ENCODE peak calls at places on chromosome 20, in ten cellular contexts. One of them, this sample, is unnamed.
A peak's percentile ranks its signal among the peaks of the same experiment; 100 is the strongest.

GRCh38 chr20:44495257-44495656 is 19.6 kb downstream of the TTPAL start:
- DNase-seq in bronchial epithelial cell: peak; percentile 94
- DNase-seq in psoas muscle: no peak
- DNase-seq in body of pancreas: no peak
- DNase-seq in CD4-positive, CD25-positive, alpha-beta regulatory T cell: no peak
- DNase-seq in uterus: no peak
- DNase-seq in endodermal cell: no peak
- DNase-seq in transverse colon: no peak
- DNase-seq in mammary epithelial cell: peak; percentile 89
- DNase-seq in sigmoid colon: no peak
- DNase-seq in this sample: no peak

GRCh38 chr20:35883778-35884540 is 70.3 kb downstream of the SCAND1 start:
- DNase-seq in bronchial epithelial cell: peak; percentile 100
- DNase-seq in psoas muscle: peak; percentile 85
- DNase-seq in body of pancreas: peak; percentile 65
- DNase-seq in CD4-positive, CD25-positive, alpha-beta regulatory T cell: peak; percentile 70
- DNase-seq in uterus: peak; percentile 89
- DNase-seq in endodermal cell: peak; percentile 89
- DNase-seq in transverse colon: peak; percentile 57
- DNase-seq in mammary epithelial cell: peak; percentile 100
- DNase-seq in sigmoid colon: peak; percentile 89
- DNase-seq in this sample: peak; percentile 81

GRCh38 chr20:32207626-32208498 is at the start of the genes PLAGL2 and POFUT1:
- DNase-seq in bronchial epithelial cell: peak; percentile 59
- DNase-seq in psoas muscle: peak; percentile 95
- DNase-seq in body of pancreas: peak; percentile 89
- DNase-seq in CD4-positive, CD25-positive, alpha-beta regulatory T cell: peak; percentile 91
- DNase-seq in uterus: peak; percentile 82
- DNase-seq in endodermal cell: peak; percentile 93
- DNase-seq in transverse colon: peak; percentile 93
- DNase-seq in mammary epithelial cell: peak; percentile 87
- DNase-seq in sigmoid colon: peak; percentile 91
- DNase-seq in this sample: peak; percentile 96

GRCh38 chr20:52972190-52972937 is at the start of gene TSHZ2:
- DNase-seq in bronchial epithelial cell: peak; percentile 50
- DNase-seq in psoas muscle: peak; percentile 74
- DNase-seq in body of pancreas: peak; percentile 51
- DNase-seq in CD4-positive, CD25-positive, alpha-beta regulatory T cell: peak; percentile 43
- DNase-seq in uterus: peak; percentile 50
- DNase-seq in endodermal cell: peak; percentile 70
- DNase-seq in transverse colon: no peak
- DNase-seq in mammary epithelial cell: peak; percentile 81
- DNase-seq in sigmoid colon: peak; percentile 78
- DNase-seq in this sample: peak; percentile 74

GRCh38 chr20:6055161-6055783 is 1.4 kb upstream of the LRRN4 start:
- DNase-seq in bronchial epithelial cell: no peak
- DNase-seq in psoas muscle: no peak
- DNase-seq in body of pancreas: no peak
- DNase-seq in CD4-positive, CD25-positive, alpha-beta regulatory T cell: no peak
- DNase-seq in uterus: no peak
- DNase-seq in endodermal cell: no peak
- DNase-seq in transverse colon: no peak
- DNase-seq in mammary epithelial cell: no peak
- DNase-seq in sigmoid colon: no peak
- DNase-seq in this sample: no peak

GRCh38 chr20:53364617-53365016 is 229.0 kb downstream of the ZNF217 start:
- DNase-seq in bronchial epithelial cell: no peak
- DNase-seq in psoas muscle: no peak
- DNase-seq in body of pancreas: no peak
- DNase-seq in CD4-positive, CD25-positive, alpha-beta regulatory T cell: no peak
- DNase-seq in uterus: no peak
- DNase-seq in endodermal cell: no peak
- DNase-seq in transverse colon: no peak
- DNase-seq in mammary epithelial cell: no peak
- DNase-seq in sigmoid colon: no peak
- DNase-seq in this sample: no peak

GRCh38 chr20:15759546-15760216 is 813.6 kb downstream of the KIF16B start:
- DNase-seq in bronchial epithelial cell: no peak
- DNase-seq in psoas muscle: no peak
- DNase-seq in body of pancreas: no peak
- DNase-seq in CD4-positive, CD25-positive, alpha-beta regulatory T cell: no peak
- DNase-seq in uterus: no peak
- DNase-seq in endodermal cell: no peak
- DNase-seq in transverse colon: no peak
- DNase-seq in mammary epithelial cell: no peak
- DNase-seq in sigmoid colon: no peak
- DNase-seq in this sample: no peak

GRCh38 chr20:10476319-10476724 is 41.2 kb downstream of the SLX4IP start:
- DNase-seq in bronchial epithelial cell: peak; percentile 18
- DNase-seq in psoas muscle: no peak
- DNase-seq in body of pancreas: no peak
- DNase-seq in CD4-positive, CD25-positive, alpha-beta regulatory T cell: no peak
- DNase-seq in uterus: no peak
- DNase-seq in endodermal cell: no peak
- DNase-seq in transverse colon: no peak
- DNase-seq in mammary epithelial cell: no peak
- DNase-seq in sigmoid colon: no peak
- DNase-seq in this sample: no peak

GRCh38 chr20:38806855-38807655 is 1.6 kb downstream of the PPP1R16B start:
- DNase-seq in bronchial epithelial cell: no peak
- DNase-seq in psoas muscle: no peak
- DNase-seq in body of pancreas: no peak
- DNase-seq in CD4-positive, CD25-positive, alpha-beta regulatory T cell: peak; percentile 49
- DNase-seq in uterus: no peak
- DNase-seq in endodermal cell: peak; percentile 67
- DNase-seq in transverse colon: peak; percentile 36
- DNase-seq in mammary epithelial cell: no peak
- DNase-seq in sigmoid colon: no peak
- DNase-seq in this sample: no peak

GRCh38 chr20:55461519-55461918 is 543.8 kb downstream of the CBLN4 start:
- DNase-seq in bronchial epithelial cell: no peak
- DNase-seq in psoas muscle: no peak
- DNase-seq in body of pancreas: no peak
- DNase-seq in CD4-positive, CD25-positive, alpha-beta regulatory T cell: no peak
- DNase-seq in uterus: no peak
- DNase-seq in endodermal cell: no peak
- DNase-seq in transverse colon: no peak
- DNase-seq in mammary epithelial cell: no peak
- DNase-seq in sigmoid colon: no peak
- DNase-seq in this sample: no peak

GRCh38 chr20:24742436-24742835 is 206.6 kb upstream of the CST7 start:
- DNase-seq in bronchial epithelial cell: no peak
- DNase-seq in psoas muscle: no peak
- DNase-seq in body of pancreas: no peak
- DNase-seq in CD4-positive, CD25-positive, alpha-beta regulatory T cell: no peak
- DNase-seq in uterus: no peak
- DNase-seq in endodermal cell: peak; percentile 34
- DNase-seq in transverse colon: no peak
- DNase-seq in mammary epithelial cell: no peak
- DNase-seq in sigmoid colon: no peak
- DNase-seq in this sample: no peak

GRCh38 chr20:35952480-35953410 is 1.6 kb downstream of the SCAND1 start:
- DNase-seq in bronchial epithelial cell: peak; percentile 27
- DNase-seq in psoas muscle: no peak
- DNase-seq in body of pancreas: no peak
- DNase-seq in CD4-positive, CD25-positive, alpha-beta regulatory T cell: peak; percentile 33
- DNase-seq in uterus: no peak
- DNase-seq in endodermal cell: no peak
- DNase-seq in transverse colon: no peak
- DNase-seq in mammary epithelial cell: no peak
- DNase-seq in sigmoid colon: no peak
- DNase-seq in this sample: no peak

GRCh38 chr20:25540273-25540672 is 45.1 kb downstream of the NINL start:
- DNase-seq in bronchial epithelial cell: peak; percentile 46
- DNase-seq in psoas muscle: no peak
- DNase-seq in body of pancreas: no peak
- DNase-seq in CD4-positive, CD25-positive, alpha-beta regulatory T cell: no peak
- DNase-seq in uterus: no peak
- DNase-seq in endodermal cell: peak; percentile 75
- DNase-seq in transverse colon: no peak
- DNase-seq in mammary epithelial cell: peak; percentile 14
- DNase-seq in sigmoid colon: no peak
- DNase-seq in this sample: no peak

GRCh38 chr20:49791165-49791564 is 21.5 kb upstream of the SLC9A8 start:
- DNase-seq in bronchial epithelial cell: no peak
- DNase-seq in psoas muscle: no peak
- DNase-seq in body of pancreas: no peak
- DNase-seq in CD4-positive, CD25-positive, alpha-beta regulatory T cell: no peak
- DNase-seq in uterus: no peak
- DNase-seq in endodermal cell: no peak
- DNase-seq in transverse colon: no peak
- DNase-seq in mammary epithelial cell: no peak
- DNase-seq in sigmoid colon: no peak
- DNase-seq in this sample: no peak
- H3K27me3 ChIP-seq in bronchial epithelial cell: no peaks in the 10 kb centered on the region
- H3K27me3 ChIP-seq in psoas muscle: no peaks in the 10 kb centered on the region
- H3K27me3 ChIP-seq in body of pancreas: no peaks in the 10 kb centered on the region
- H3K27me3 ChIP-seq in CD4-positive, CD25-positive, alpha-beta regulatory T cell: no peaks in the 10 kb centered on the region
- H3K27me3 ChIP-seq in uterus: no peaks in the 10 kb centered on the region
- H3K27me3 ChIP-seq in endodermal cell: no peaks in the 10 kb centered on the region
- H3K27me3 ChIP-seq in transverse colon: no peaks in the 10 kb centered on the region
- H3K27me3 ChIP-seq in mammary epithelial cell: no peaks in the 10 kb centered on the region
- H3K27me3 ChIP-seq in sigmoid colon: no peaks in the 10 kb centered on the region
- H3K27me3 ChIP-seq in this sample: no peaks in the 10 kb centered on the region

DNA sequence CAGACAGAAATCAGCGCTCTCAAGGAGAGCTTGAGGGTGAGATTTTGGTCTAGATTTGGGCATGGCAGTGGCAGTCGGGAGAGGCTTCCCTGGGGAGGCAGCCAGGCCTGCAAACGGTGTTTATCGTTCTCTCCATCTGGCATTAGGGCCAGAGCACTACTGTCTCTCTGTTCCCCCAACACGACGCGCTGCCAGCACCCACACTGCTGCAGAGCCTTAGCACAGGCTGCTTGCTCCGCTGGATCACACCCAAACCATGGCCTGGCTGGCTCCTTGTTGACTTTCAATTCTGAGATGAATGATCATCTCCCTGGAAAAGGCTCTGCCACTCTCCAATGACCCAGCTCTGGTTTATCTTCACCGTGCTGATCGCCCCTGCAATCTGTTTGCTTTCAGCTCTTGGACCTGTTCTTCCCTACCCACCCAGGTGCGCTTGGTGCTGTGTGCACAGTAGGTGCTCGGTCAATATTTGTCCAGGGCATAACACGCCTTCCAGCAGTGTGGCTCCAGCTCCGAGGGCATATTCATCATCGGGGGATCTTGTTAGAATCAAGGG is 106.1 kb downstream of the TFAP2C start:
- DNase-seq in bronchial epithelial cell: no peak
- DNase-seq in psoas muscle: no peak
- DNase-seq in body of pancreas: no peak
- DNase-seq in CD4-positive, CD25-positive, alpha-beta regulatory T cell: no peak
- DNase-seq in uterus: no peak
- DNase-seq in endodermal cell: peak; percentile 69
- DNase-seq in transverse colon: no peak
- DNase-seq in mammary epithelial cell: no peak
- DNase-seq in sigmoid colon: peak; percentile 84
- DNase-seq in this sample: no peak
- H3K27me3 ChIP-seq in bronchial epithelial cell: no peaks in the 10 kb centered on the region
- H3K27me3 ChIP-seq in psoas muscle: peaks cover 6% of the 10 kb centered on the region
- H3K27me3 ChIP-seq in body of pancreas: no peaks in the 10 kb centered on the region
- H3K27me3 ChIP-seq in CD4-positive, CD25-positive, alpha-beta regulatory T cell: no peaks in the 10 kb centered on the region
- H3K27me3 ChIP-seq in uterus: no peaks in the 10 kb centered on the region
- H3K27me3 ChIP-seq in endodermal cell: no peaks in the 10 kb centered on the region
- H3K27me3 ChIP-seq in transverse colon: peaks cover 22% of the 10 kb centered on the region
- H3K27me3 ChIP-seq in mammary epithelial cell: no peaks in the 10 kb centered on the region
- H3K27me3 ChIP-seq in sigmoid colon: no peaks in the 10 kb centered on the region
- H3K27me3 ChIP-seq in this sample: no peaks in the 10 kb centered on the region

DNA sequence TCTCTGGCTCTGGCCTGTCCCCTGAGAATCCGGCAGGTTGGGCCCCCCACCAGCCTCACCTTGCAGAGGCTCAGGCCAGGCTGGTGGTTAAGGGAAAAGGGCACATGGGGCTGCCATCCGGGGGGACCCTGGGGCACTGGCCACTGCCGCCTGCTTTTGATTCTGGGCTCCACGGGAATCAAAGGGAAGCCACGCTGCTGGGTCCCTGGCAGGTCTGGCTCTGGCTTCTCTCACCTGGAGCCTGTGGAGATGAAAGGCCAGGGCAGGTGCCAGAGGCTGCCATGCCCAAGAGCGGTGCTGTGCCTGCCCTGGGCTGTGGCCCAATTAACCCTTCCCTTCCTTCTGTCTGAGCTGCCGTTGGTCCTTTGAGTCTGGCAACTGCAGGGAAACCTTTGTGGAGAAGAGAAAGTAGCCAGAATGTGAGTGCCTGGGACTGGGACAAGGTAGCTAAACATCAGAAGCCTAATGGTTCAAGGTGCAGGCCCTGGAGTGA is 9.4 kb upstream of the CDH22 start:
- DNase-seq in bronchial epithelial cell: no peak
- DNase-seq in psoas muscle: no peak
- DNase-seq in body of pancreas: no peak
- DNase-seq in CD4-positive, CD25-positive, alpha-beta regulatory T cell: no peak
- DNase-seq in uterus: no peak
- DNase-seq in endodermal cell: no peak
- DNase-seq in transverse colon: no peak
- DNase-seq in mammary epithelial cell: no peak
- DNase-seq in sigmoid colon: no peak
- DNase-seq in this sample: no peak
- H3K27me3 ChIP-seq in bronchial epithelial cell: peaks cover 30% of the 10 kb centered on the region
- H3K27me3 ChIP-seq in psoas muscle: peaks cover 36% of the 10 kb centered on the region
- H3K27me3 ChIP-seq in body of pancreas: peaks cover under 1% of the 10 kb centered on the region
- H3K27me3 ChIP-seq in CD4-positive, CD25-positive, alpha-beta regulatory T cell: peaks cover 21% of the 10 kb centered on the region
- H3K27me3 ChIP-seq in uterus: peaks cover 5% of the 10 kb centered on the region
- H3K27me3 ChIP-seq in endodermal cell: peaks cover 34% of the 10 kb centered on the region
- H3K27me3 ChIP-seq in transverse colon: peaks cover 74% of the 10 kb centered on the region
- H3K27me3 ChIP-seq in mammary epithelial cell: peaks cover 9% of the 10 kb centered on the region
- H3K27me3 ChIP-seq in sigmoid colon: peaks cover 36% of the 10 kb centered on the region
- H3K27me3 ChIP-seq in this sample: no peaks in the 10 kb centered on the region

GRCh38 chr20:59663513-59663890 is 59.2 kb downstream of the PHACTR3 start:
- DNase-seq in bronchial epithelial cell: no peak
- DNase-seq in psoas muscle: no peak
- DNase-seq in body of pancreas: no peak
- DNase-seq in CD4-positive, CD25-positive, alpha-beta regulatory T cell: no peak
- DNase-seq in uterus: no peak
- DNase-seq in endodermal cell: no peak
- DNase-seq in transverse colon: no peak
- DNase-seq in mammary epithelial cell: no peak
- DNase-seq in sigmoid colon: no peak
- DNase-seq in this sample: no peak

GRCh38 chr20:59661621-59662020 is 57.3 kb downstream of the PHACTR3 start:
- DNase-seq in bronchial epithelial cell: no peak
- DNase-seq in psoas muscle: no peak
- DNase-seq in body of pancreas: no peak
- DNase-seq in CD4-positive, CD25-positive, alpha-beta regulatory T cell: no peak
- DNase-seq in uterus: no peak
- DNase-seq in endodermal cell: no peak
- DNase-seq in transverse colon: no peak
- DNase-seq in mammary epithelial cell: no peak
- DNase-seq in sigmoid colon: no peak
- DNase-seq in this sample: no peak

GRCh38 chr20:59664389-59665055 is 60.2 kb downstream of the PHACTR3 start:
- DNase-seq in bronchial epithelial cell: no peak
- DNase-seq in psoas muscle: no peak
- DNase-seq in body of pancreas: no peak
- DNase-seq in CD4-positive, CD25-positive, alpha-beta regulatory T cell: no peak
- DNase-seq in uterus: no peak
- DNase-seq in endodermal cell: no peak
- DNase-seq in transverse colon: no peak
- DNase-seq in mammary epithelial cell: no peak
- DNase-seq in sigmoid colon: no peak
- DNase-seq in this sample: no peak

GRCh38 chr20:59662161-59662560 is 57.8 kb downstream of the PHACTR3 start:
- DNase-seq in bronchial epithelial cell: no peak
- DNase-seq in psoas muscle: no peak
- DNase-seq in body of pancreas: no peak
- DNase-seq in CD4-positive, CD25-positive, alpha-beta regulatory T cell: no peak
- DNase-seq in uterus: no peak
- DNase-seq in endodermal cell: no peak
- DNase-seq in transverse colon: no peak
- DNase-seq in mammary epithelial cell: no peak
- DNase-seq in sigmoid colon: no peak
- DNase-seq in this sample: no peak

GRCh38 chr20:59662856-59663512 is 58.6 kb downstream of the PHACTR3 start:
- DNase-seq in bronchial epithelial cell: no peak
- DNase-seq in psoas muscle: no peak
- DNase-seq in body of pancreas: no peak
- DNase-seq in CD4-positive, CD25-positive, alpha-beta regulatory T cell: no peak
- DNase-seq in uterus: no peak
- DNase-seq in endodermal cell: no peak
- DNase-seq in transverse colon: no peak
- DNase-seq in mammary epithelial cell: no peak
- DNase-seq in sigmoid colon: no peak
- DNase-seq in this sample: no peak
- H3K27me3 ChIP-seq in bronchial epithelial cell: no peaks in the 10 kb centered on the region
- H3K27me3 ChIP-seq in psoas muscle: peaks cover 39% of the 10 kb centered on the region
- H3K27me3 ChIP-seq in body of pancreas: no peaks in the 10 kb centered on the region
- H3K27me3 ChIP-seq in CD4-positive, CD25-positive, alpha-beta regulatory T cell: no peaks in the 10 kb centered on the region
- H3K27me3 ChIP-seq in uterus: no peaks in the 10 kb centered on the region
- H3K27me3 ChIP-seq in endodermal cell: no peaks in the 10 kb centered on the region
- H3K27me3 ChIP-seq in transverse colon: peaks cover 11% of the 10 kb centered on the region
- H3K27me3 ChIP-seq in mammary epithelial cell: no peaks in the 10 kb centered on the region
- H3K27me3 ChIP-seq in sigmoid colon: peaks cover 10% of the 10 kb centered on the region
- H3K27me3 ChIP-seq in this sample: no peaks in the 10 kb centered on the region

This sample was measured in right cardiac atrium.